ENCODE peak calls at places on chromosomes 11 and 22, in eight cellular contexts. H, T, O, X, K, D, Y and U are unnamed samples. For H3K36me3, the result is how much of the 10 kb centered on the place peaks cover.

GRCh38 chr22:43826142-43827093 is 14.3 kb upstream of the EFCAB6 start:
- DNase-seq in Y (peak), T (no peak), X (no peak), D (no peak), O (peak), K (no peak), H (peak), U (no peak)

GRCh38 chr22:30266445-30267381 is at the start of gene OSM:
- DNase-seq in O (no peak), H (no peak), K (peak), T (no peak), D (no peak), X (no peak), Y (peak), U (no peak)

GRCh38 chr11:122731500-122731913 is 76.0 kb downstream of the UBASH3B start:
- DNase-seq in T (no peak), Y (no peak), H (no peak), X (no peak), D (no peak), K (no peak), O (peak), U (no peak)

GRCh38 chr11:126992065-126992803 is 8.3 kb downstream of the KIRREL3 start:
- DNase-seq in K (no peak), H (peak), D (no peak), O (peak), X (no peak), T (no peak), Y (no peak), U (no peak)

GRCh38 chr11:46026616-46027293 is 94.5 kb downstream of the PHF21A start:
- DNase-seq in D (no peak), Y (no peak), K (no peak), X (no peak), O (peak), H (peak), T (no peak), U (no peak)

GRCh38 chr11:134610116-134610910 is 198.3 kb upstream of the B3GAT1 start:
- DNase-seq in H (no peak), Y (no peak), K (no peak), X (no peak), O (no peak), T (no peak), D (no peak), U (no peak)

GRCh38 chr11:42013656-42014201 is 554.3 kb upstream of the LRRC4C start:
- DNase-seq in D (no peak), O (peak), H (peak), Y (no peak), X (no peak), T (no peak), K (no peak), U (no peak)

GRCh38 chr11:1041936-1042608 is 5.6 kb upstream of the MUC6 start:
- DNase-seq in X (no peak), O (no peak), K (peak), Y (peak), H (no peak), D (no peak), T (no peak), U (peak)

GRCh38 chr11:119167933-119168332 is 592 bp upstream of the NLRX1 start:
- DNase-seq in T (no peak), H (peak), Y (no peak), O (no peak), X (no peak), D (no peak), K (no peak), U (no peak)

DNA sequence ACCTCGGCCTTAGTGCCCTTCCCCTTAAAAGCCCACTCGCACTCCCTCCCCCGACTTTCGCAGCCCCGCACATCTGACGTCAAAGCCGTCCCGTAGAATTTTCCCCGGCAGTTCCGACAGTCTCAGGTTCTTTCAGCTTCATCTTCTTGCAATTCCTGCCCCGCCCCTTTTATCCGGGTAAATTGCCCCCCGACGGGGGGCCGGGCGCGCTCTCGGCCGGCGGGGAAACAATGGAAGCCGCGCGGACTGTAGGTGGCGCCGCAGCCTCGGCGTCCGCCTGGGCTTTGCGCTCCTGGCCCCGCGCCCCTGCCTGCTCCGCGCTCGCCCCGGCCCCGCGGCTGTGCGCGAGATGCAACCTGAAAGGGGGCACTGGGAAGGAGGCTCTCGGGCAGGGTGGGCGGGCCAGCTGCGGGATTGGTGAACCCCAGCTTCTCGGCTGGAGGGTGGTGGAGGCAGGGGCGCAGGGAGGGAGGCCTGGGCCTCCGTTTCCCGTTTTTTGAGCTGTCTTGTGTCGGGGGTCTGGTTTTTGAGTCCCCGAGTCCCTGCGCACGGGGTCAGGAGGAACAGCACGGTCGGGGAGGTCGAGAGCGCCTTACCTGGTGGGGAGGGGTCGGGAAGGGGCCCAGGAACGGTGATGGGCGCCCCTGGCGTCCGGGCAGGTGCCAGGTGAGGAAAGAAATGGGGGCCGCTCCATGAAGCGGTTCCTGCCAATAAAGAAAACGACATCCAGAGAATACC is 855 bp upstream of the FGF19 start:
- DNase-seq in O (no peak), D (peak), Y (no peak), H (no peak), T (peak), X (no peak), K (no peak), U (no peak)
- TF ChIP-seq CTCF in O (peak), D (peak), Y (peak), H (no peak), T (peak), X (no peak), K (peak), U (peak)

GRCh38 chr22:45503071-45503815 is 560 bp downstream of the FBLN1 start:
- DNase-seq in O (no peak), T (no peak), K (no peak), H (peak), Y (no peak), X (no peak), D (peak), U (peak)

GRCh38 chr22:45499746-45500145 is 2.9 kb upstream of the FBLN1 start:
- DNase-seq in Y (no peak), H (no peak), O (no peak), X (peak), K (peak), D (no peak), T (no peak), U (peak)

GRCh38 chr22:45503816-45504702 is 1.4 kb downstream of the FBLN1 start:
- DNase-seq in O (peak), Y (no peak), X (no peak), H (peak), D (peak), K (no peak), T (no peak), U (no peak)

GRCh38 chr22:45504703-45505341 is 2.1 kb downstream of the FBLN1 start:
- DNase-seq in T (peak), O (no peak), D (peak), K (peak), H (peak), X (no peak), Y (no peak), U (no peak)

GRCh38 chr22:45502215-45503070 is at the start of gene FBLN1:
- DNase-seq in Y (no peak), D (peak), H (no peak), O (no peak), T (peak), X (no peak), K (peak), U (peak)
- H3K4me3 ChIP-seq in Y (peak), D (peak), H (peak), O (peak), T (peak), X (peak), K (peak), U (peak)

DNA sequence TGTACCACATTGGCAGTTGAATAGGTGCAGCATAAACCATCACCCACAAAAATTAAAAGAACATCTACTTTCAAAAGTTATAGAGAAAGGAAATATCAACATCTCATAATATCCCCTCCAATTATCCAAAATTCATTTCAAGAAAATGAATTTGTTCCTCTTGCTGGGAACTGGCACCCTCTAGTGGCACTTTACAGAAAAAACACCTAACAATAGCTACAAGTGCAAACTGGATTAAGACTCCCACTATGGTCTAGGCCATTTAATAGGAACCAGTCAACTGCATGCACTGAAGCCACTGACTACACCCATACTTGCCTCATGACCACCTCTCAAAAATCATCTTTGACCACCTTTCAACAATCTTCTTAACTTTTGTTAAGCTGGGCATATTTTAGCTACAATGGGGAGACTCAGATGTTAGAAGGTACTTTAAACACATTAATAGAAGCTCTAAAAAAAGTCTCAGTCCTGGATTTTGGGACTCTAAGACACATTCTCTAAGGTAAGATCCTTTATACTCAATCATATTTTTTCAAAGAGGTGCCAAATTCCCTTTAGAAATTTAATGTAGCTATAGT is 17.3 kb downstream of the TRAF6 start:
- DNase-seq in O (peak), H (peak), Y (no peak), K (no peak), X (no peak), T (peak), D (peak), U (peak)
- H3K36me3 ChIP-seq in O (half or more), H (under half), Y (half or more), K (under half), X (under half), T (under half), D (under half), U (under half)

DNA sequence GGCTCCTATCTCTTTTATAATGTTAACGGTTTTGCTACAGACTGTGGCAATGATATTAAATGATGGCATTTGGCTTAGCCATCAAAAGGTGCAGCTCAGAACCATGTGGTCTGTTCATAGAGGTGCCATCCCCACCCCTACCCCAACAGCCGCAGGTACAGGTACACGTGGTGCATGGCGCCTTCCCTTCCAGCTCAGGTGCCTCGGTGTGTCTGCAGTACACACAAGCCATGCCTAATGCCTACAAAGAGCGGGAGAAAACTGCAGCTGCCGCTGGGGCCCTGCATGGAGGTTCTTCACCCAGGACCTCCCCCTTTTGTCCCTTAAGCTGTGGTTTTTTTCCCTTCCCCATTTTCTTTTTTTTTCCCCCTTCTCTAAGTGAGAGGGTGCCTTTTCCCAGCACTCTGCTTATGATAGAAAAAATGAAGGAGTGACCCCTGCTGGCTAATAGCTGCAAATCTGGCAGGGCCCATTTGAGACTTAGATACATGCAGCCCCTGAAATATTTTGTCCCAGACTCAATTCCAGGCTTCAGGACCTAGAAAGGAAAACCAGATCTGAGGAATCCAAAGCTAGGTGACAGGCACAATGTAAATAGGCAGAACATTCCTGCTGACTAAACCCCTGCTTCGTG is 6.5 kb downstream of the OR52M1 start:
- DNase-seq in Y (no peak), H (no peak), T (no peak), D (peak), K (no peak), X (no peak), O (peak), U (no peak)
- TF ChIP-seq CTCF in Y (peak), H (peak), T (no peak), D (peak), K (no peak), X (no peak), O (peak), U (peak)

DNA sequence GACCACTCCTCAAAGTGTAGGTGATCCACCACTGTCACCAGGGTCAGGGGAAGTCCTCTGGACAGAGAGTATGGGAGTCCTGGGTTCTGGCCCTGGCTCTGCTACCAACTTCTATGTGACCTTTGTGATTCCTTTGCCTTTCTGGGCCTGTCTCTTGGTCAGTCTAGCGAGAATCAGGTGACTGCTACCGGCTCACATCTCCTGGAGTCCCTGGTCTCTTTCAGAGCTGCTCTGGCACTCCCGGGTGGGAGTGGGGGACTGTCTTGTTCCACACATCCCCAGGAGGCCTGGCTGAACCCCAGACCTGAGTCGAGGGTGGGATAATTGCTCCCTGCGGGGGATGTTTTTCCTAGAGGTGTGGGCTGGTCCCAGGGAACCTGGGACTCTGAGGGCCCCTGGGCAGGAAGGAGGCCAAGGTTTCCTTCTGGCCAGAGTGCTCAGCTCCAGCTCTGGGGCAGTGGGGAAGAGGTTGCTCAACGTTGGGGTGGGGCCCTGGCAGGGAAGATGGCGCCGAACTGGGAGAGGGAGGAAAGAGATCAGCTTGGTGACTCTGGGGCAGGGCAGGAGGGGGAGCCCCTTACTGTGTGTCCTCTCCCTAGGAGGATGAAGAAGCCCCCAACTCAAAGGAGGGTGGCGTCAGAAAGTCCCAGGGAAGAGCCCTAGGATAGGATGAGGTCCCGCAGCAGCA is 2.1 kb downstream of the SOX10 start:
- DNase-seq in T (no peak), Y (no peak), H (no peak), X (no peak), D (no peak), K (no peak), O (no peak), U (no peak)
- H3K4me3 ChIP-seq in T (no peak), Y (no peak), H (no peak), X (no peak), D (peak), K (no peak), O (no peak), U (no peak)

GRCh38 chr11:86261328-86261727 is 16.8 kb downstream of the EED start:
- DNase-seq in O (no peak), X (no peak), Y (no peak), D (peak), T (no peak), K (no peak), H (no peak), U (no peak)
- H3K36me3 ChIP-seq in O (under half), X (under half), Y (under half), D (under half), T (under half), K (under half), H (under half), U (under half)

DNA sequence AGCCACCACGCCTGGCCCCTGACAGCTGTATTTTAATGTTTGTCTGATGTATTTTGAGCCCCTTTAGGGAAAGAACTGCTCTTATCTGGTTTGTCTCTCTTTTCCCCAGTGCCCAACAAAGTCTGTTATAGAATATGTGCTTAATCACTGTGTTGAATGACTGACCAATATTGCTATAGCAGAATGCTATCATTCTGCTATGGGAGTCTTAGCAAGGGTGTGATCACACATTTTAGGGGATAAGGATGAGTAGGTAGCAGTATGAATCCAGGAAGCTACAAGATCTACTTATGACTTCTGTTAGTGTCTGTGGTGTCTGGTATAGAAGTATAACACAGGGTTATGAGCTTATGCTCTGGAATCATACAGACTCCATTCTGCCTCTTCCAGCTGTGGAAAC is 117.5 kb upstream of the RRM1 start:
- DNase-seq in T (no peak), O (no peak), D (no peak), Y (no peak), X (no peak), K (no peak), H (no peak), U (no peak)
- TF ChIP-seq CTCF in T (no peak), O (no peak), D (no peak), Y (no peak), X (no peak), K (no peak), H (no peak), U (no peak)